ENCODE peak calls at places on chromosomes 13 and 19, in eight cellular contexts. One of them, this sample, is unnamed.

GRCh38 chr19:1312732-1313694 is 27.3 kb downstream of the EFNA2 start:
- DNase-seq in occipital lobe: no peak
- DNase-seq in posterior cingulate gyrus: no peak
- DNase-seq in NAMALWA: no peak
- DNase-seq in WTC11: no peak
- DNase-seq in thyroid gland: peak; percentile 13
- DNase-seq in tibial artery: no peak
- DNase-seq in left cardiac atrium: no peak
- DNase-seq in this sample: no peak

GRCh38 chr13:74306496-74306895 is 172.3 kb upstream of the KLF12 start:
- DNase-seq in left cardiac atrium: no peak
- DNase-seq in posterior cingulate gyrus: no peak
- DNase-seq in tibial artery: no peak
- DNase-seq in WTC11: no peak
- DNase-seq in thyroid gland: no peak
- DNase-seq in NAMALWA: peak; percentile 12
- DNase-seq in occipital lobe: no peak
- DNase-seq in this sample: no peak

GRCh38 chr19:8257052-8257443 is 47.9 kb downstream of the CERS4 start:
- DNase-seq in posterior cingulate gyrus: no peak
- DNase-seq in thyroid gland: no peak
- DNase-seq in left cardiac atrium: no peak
- DNase-seq in occipital lobe: no peak
- DNase-seq in tibial artery: no peak
- DNase-seq in NAMALWA: no peak
- DNase-seq in WTC11: no peak
- DNase-seq in this sample: no peak

GRCh38 chr19:28585796-28586195 is 627.2 kb downstream of the UQCRFS1 start:
- DNase-seq in occipital lobe: no peak
- DNase-seq in WTC11: no peak
- DNase-seq in tibial artery: no peak
- DNase-seq in NAMALWA: no peak
- DNase-seq in thyroid gland: no peak
- DNase-seq in left cardiac atrium: no peak
- DNase-seq in posterior cingulate gyrus: no peak
- DNase-seq in this sample: no peak

GRCh38 chr19:55070755-55071502 is 4.7 kb upstream of the EPS8L1 start:
- DNase-seq in NAMALWA: no peak
- DNase-seq in left cardiac atrium: peak; percentile 41
- DNase-seq in posterior cingulate gyrus: no peak
- DNase-seq in thyroid gland: no peak
- DNase-seq in occipital lobe: no peak
- DNase-seq in tibial artery: no peak
- DNase-seq in WTC11: no peak
- DNase-seq in this sample: no peak

GRCh38 chr19:15195987-15196682 is 4.7 kb downstream of the NOTCH3 start:
- DNase-seq in thyroid gland: peak; percentile 93
- DNase-seq in left cardiac atrium: no peak
- DNase-seq in NAMALWA: no peak
- DNase-seq in occipital lobe: no peak
- DNase-seq in tibial artery: peak; percentile 81
- DNase-seq in posterior cingulate gyrus: no peak
- DNase-seq in WTC11: peak; percentile 97
- DNase-seq in this sample: no peak

GRCh38 chr19:50909240-50910070 is 1.7 kb downstream of the KLK4 start:
- DNase-seq in occipital lobe: no peak
- DNase-seq in NAMALWA: peak; percentile 71
- DNase-seq in thyroid gland: peak; percentile 76
- DNase-seq in left cardiac atrium: peak; percentile 37
- DNase-seq in WTC11: peak; percentile 100
- DNase-seq in posterior cingulate gyrus: peak; percentile 9
- DNase-seq in tibial artery: no peak
- DNase-seq in this sample: peak; percentile 19

GRCh38 chr19:49875801-49876421 is 1.2 kb downstream of the AKT1S1 start:
- DNase-seq in thyroid gland: peak; percentile 48
- DNase-seq in NAMALWA: peak; percentile 72
- DNase-seq in tibial artery: peak; percentile 86
- DNase-seq in occipital lobe: peak; percentile 52
- DNase-seq in WTC11: peak; percentile 63
- DNase-seq in posterior cingulate gyrus: peak; percentile 69
- DNase-seq in left cardiac atrium: peak; percentile 74
- DNase-seq in this sample: peak; percentile 70

GRCh38 chr19:10998045-10998533 is 37.3 kb downstream of the SMARCA4 start:
- DNase-seq in occipital lobe: no peak
- DNase-seq in posterior cingulate gyrus: no peak
- DNase-seq in thyroid gland: peak; percentile 51
- DNase-seq in tibial artery: no peak
- DNase-seq in NAMALWA: no peak
- DNase-seq in WTC11: no peak
- DNase-seq in left cardiac atrium: peak; percentile 37
- DNase-seq in this sample: no peak

GRCh38 chr13:49108204-49108603 is 111.9 kb upstream of the MLNR start:
- DNase-seq in thyroid gland: no peak
- DNase-seq in occipital lobe: no peak
- DNase-seq in left cardiac atrium: no peak
- DNase-seq in NAMALWA: no peak
- DNase-seq in posterior cingulate gyrus: no peak
- DNase-seq in tibial artery: no peak
- DNase-seq in WTC11: no peak
- DNase-seq in this sample: no peak

GRCh38 chr19:18951721-18952281 is 10.8 kb upstream of the HOMER3 start:
- DNase-seq in NAMALWA: no peak
- DNase-seq in tibial artery: no peak
- DNase-seq in occipital lobe: no peak
- DNase-seq in thyroid gland: no peak
- DNase-seq in WTC11: no peak
- DNase-seq in left cardiac atrium: no peak
- DNase-seq in posterior cingulate gyrus: no peak
- DNase-seq in this sample: no peak

This sample was measured in uterus.